ENCODE peak calls at places on chromosomes 2 and 18, in four cellular contexts. V, T, Z and Y are unnamed samples.
A peak's percentile ranks its signal among the peaks of the same experiment; 100 is the strongest.

GRCh38 chr18:47873625-47874024 is 56.8 kb downstream of the SMAD2 start:
- DNase-seq in T (no peak), V (no peak), Z (no peak), Y (no peak)

GRCh38 chr2:227388537-227389011 is 825 bp upstream of the SCYGR1 start:
- DNase-seq in T (peak; percentile 99), Z (no peak), V (peak; percentile 98), Y (peak; percentile 45)

GRCh38 chr2:68916226-68916625 is 36.5 kb downstream of the GKN2 start:
- DNase-seq in Z (no peak), T (no peak), V (no peak), Y (no peak)

GRCh38 chr2:96831679-96832078 is 12.1 kb downstream of the ANKRD23 start:
- DNase-seq in T (no peak), Z (no peak), V (no peak), Y (no peak)

GRCh38 chr2:129074526-129074925 is 755.9 kb upstream of the HS6ST1 start:
- DNase-seq in T (no peak), Z (no peak), V (no peak), Y (no peak)

GRCh38 chr2:118492335-118492734 is 355.1 kb downstream of the EN1 start:
- DNase-seq in T (peak; percentile 38), V (peak; percentile 37), Z (peak; percentile 23), Y (no peak)

GRCh38 chr18:23920054-23920453 is 94.5 kb upstream of the TTC39C start:
- DNase-seq in V (peak; percentile 37), T (no peak), Z (no peak), Y (no peak)

GRCh38 chr2:136957044-136957443 is 191.7 kb downstream of the THSD7B start:
- DNase-seq in Z (no peak), V (no peak), T (no peak), Y (peak; percentile 2)

GRCh38 chr2:96867756-96868554 is 1.9 kb downstream of the SEMA4C start:
- DNase-seq in V (no peak), T (no peak), Z (no peak), Y (no peak)

GRCh38 chr2:96841707-96842495 is 1.9 kb downstream of the ANKRD23 start:
- DNase-seq in T (no peak), V (no peak), Z (no peak), Y (no peak)

GRCh38 chr18:31738460-31739407 is 21.9 kb downstream of the SLC25A52 start:
- DNase-seq in V (no peak), Z (peak; percentile 69), T (peak; percentile 4), Y (no peak)

GRCh38 chr2:109066917-109067828 is 61.8 kb upstream of the SH3RF3 start:
- DNase-seq in Z (no peak), V (no peak), T (no peak), Y (no peak)

GRCh38 chr2:47253440-47253839 is 98.3 kb upstream of the STPG4 start:
- DNase-seq in Z (peak; percentile 34), V (no peak), T (no peak), Y (no peak)

GRCh38 chr2:205902041-205902898 is 183.7 kb downstream of the INO80D start:
- DNase-seq in T (peak; percentile 13), Z (peak; percentile 77), V (peak; percentile 46), Y (no peak)

GRCh38 chr2:131030478-131030971 is 62.7 kb downstream of the FAM168B start:
- DNase-seq in Z (no peak), V (no peak), T (no peak), Y (no peak)

GRCh38 chr2:211798868-211799267 is 739.7 kb downstream of the ERBB4 start:
- DNase-seq in T (no peak), Z (no peak), V (no peak), Y (no peak)

GRCh38 chr2:236574424-236575145 is 5.0 kb downstream of the ACKR3 start:
- DNase-seq in T (no peak), V (no peak), Z (no peak), Y (no peak)

GRCh38 chr2:3409627-3410170 is 30.2 kb downstream of the TRAPPC12 start:
- DNase-seq in V (no peak), T (no peak), Z (no peak), Y (no peak)

GRCh38 chr2:3406501-3406900 is 27.0 kb downstream of the TRAPPC12 start:
- DNase-seq in T (no peak), Z (no peak), V (no peak), Y (no peak)

GRCh38 chr2:3411103-3411502 is 31.6 kb downstream of the TRAPPC12 start:
- DNase-seq in Z (no peak), T (no peak), V (no peak), Y (no peak)

GRCh38 chr2:3405876-3406275 is 26.4 kb downstream of the TRAPPC12 start:
- DNase-seq in Z (no peak), V (no peak), T (no peak), Y (no peak)

GRCh38 chr2:3408781-3409180 is 29.3 kb downstream of the TRAPPC12 start:
- DNase-seq in Z (no peak), T (no peak), V (no peak), Y (no peak)
- TF ChIP-seq POLR2A in Z (no peak), T (no peak), V (no peak), Y (no peak)

DNA sequence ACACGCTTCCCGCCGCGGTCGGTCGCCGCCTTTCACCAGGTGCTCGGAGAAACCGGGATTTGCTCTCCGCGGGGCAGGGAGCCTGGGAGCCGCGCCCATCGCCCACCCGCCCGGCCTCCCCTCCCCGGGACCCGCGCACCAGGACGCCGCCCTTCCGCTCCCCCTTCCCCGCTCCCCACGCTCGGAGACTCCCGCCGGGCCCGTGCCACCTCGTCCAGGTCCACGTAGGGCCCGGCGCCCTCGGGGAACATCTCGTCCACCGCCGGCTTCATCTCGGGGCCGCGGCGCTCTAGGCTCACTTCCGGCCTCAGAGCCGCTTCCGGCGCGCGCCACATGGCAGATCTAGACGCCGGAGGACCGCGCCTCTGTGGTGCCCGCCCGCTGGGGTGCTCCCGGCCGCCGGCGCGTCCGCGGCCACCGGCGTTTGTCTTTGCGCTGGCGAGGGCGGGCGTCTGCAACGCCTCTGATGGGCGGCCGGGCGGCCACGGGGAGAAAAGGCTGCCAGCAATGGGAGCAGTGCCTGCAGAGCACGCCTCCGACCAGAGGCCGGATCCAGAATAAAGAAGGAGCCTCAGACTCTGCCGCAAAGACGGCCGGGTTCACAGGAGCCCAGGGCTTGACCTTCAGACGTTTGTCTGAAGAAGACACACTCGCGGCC is at the start of gene COPS9:
- DNase-seq in V (peak; percentile 85), Z (peak; percentile 76), T (peak; percentile 89), Y (peak; percentile 91)
- TF ChIP-seq POLR2A in V (peak; percentile 83), Z (peak; percentile 85), T (peak; percentile 85), Y (peak; percentile 80)

DNA sequence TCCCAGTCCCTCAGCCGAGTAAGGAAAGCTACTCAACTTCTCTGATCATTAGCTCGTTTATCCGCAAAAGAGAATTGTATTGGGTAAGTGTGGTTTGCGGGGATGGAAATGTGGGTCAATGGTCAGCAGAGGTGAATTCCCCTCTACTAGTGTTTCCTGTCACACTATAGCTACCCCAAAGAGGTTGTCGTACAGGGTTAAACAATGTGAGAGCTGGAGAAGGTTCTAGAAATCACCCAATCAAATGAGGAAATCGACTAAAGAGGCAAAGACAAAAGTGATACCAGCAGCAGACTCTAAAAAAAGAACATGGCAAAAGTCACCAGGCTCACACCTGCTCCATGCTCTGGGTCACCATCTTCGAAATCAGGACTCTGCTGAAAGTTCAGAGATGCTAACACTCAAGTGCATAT is 144.7 kb upstream of the ITGA4 start:
- DNase-seq in Z (no peak), T (no peak), V (no peak), Y (no peak)
- TF ChIP-seq POLR2A in Z (no peak), T (no peak), V (no peak), Y (no peak)

GRCh38 chr18:22447770-22448169 is 30.1 kb upstream of the CTAGE1 start:
- DNase-seq in T (no peak), Z (no peak), V (no peak), Y (no peak)
- TF ChIP-seq POLR2A in T (no peak), Z (no peak), V (no peak), Y (no peak)

DNA sequence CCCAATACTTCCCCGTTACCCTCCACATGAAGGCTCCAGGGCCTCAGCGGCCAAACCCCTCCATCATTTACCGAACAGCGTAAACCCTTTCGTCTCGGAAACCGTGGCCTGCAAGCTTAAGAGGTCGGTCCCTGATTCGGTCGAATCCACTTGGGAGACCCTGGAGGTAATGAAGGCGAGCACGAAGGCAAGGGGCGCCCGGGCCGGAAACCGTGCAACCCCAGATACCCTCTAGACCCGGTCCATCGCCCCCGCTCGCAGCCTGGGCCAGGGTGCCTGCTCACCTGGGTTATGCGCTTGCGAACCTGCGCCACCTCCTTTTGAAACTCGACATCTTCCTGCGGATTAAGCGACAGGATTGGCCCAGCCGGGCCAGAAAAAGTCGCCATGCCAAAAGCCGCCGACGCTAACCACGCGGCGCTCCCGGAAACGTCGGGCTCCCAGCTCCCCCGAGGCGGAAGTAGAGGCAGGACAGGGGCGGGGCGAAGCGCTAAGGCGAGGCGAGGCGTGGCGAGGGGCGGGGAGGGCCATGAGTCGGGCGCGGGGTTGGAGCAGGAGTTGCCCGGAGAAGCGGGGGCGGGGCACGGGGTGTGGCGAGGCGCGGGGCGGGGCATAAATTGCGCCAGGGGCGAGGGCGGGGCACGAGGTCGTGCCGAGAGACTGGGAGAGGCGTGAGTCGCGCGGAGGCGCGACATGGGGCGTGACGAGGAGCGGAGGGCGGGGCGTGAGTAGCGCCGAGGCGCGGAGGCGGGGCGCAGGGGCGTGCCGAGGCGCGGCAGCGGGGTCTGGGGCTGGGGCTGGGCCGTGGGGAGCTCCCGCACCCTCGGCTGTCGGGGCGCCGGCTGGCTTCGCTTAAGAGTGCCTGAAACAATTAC is at the start of gene NIFK:
- DNase-seq in Z (peak; percentile 96), V (peak; percentile 95), T (peak; percentile 98), Y (peak; percentile 90)
- TF ChIP-seq POLR2A in Z (peak; percentile 84), V (peak; percentile 62), T (peak; percentile 76), Y (peak; percentile 71)

GRCh38 chr2:170986566-170987258 is 57.7 kb downstream of the GORASP2 start:
- DNase-seq in V (no peak), Z (no peak), T (no peak), Y (no peak)
- TF ChIP-seq POLR2A in V (no peak), Z (no peak), T (no peak), Y (no peak)